ENCODE peak calls at places on chromosomes 7 and 10, in six cellular contexts. One of them, this sample, is unnamed.

GRCh38 chr10:117443677-117444022 is 68.4 kb upstream of the PDZD8 start:
- DNase-seq in NCI-H510A treated with DMSO at 0.1 percent for 48 hours: no peak
- DNase-seq in MM.1S: no peak
- DNase-seq in T-helper 17 cell: no peak
- DNase-seq in GF-D8: no peak
- DNase-seq in AG04449: no peak
- DNase-seq in this sample: no peak

GRCh38 chr10:48735836-48736390 is 51.2 kb downstream of the WDFY4 start:
- DNase-seq in MM.1S: no peak
- DNase-seq in NCI-H510A treated with DMSO at 0.1 percent for 48 hours: no peak
- DNase-seq in GF-D8: no peak
- DNase-seq in T-helper 17 cell: no peak
- DNase-seq in AG04449: no peak
- DNase-seq in this sample: no peak

GRCh38 chr7:129434846-129435318 is 650 bp downstream of the STRIP2 start:
- DNase-seq in AG04449: no peak
- DNase-seq in GF-D8: no peak
- DNase-seq in NCI-H510A treated with DMSO at 0.1 percent for 48 hours: no peak
- DNase-seq in MM.1S: no peak
- DNase-seq in T-helper 17 cell: no peak
- DNase-seq in this sample: peak; percentile 71

GRCh38 chr10:84348860-84349259 is 20.5 kb downstream of the CCSER2 start:
- DNase-seq in T-helper 17 cell: no peak
- DNase-seq in GF-D8: no peak
- DNase-seq in NCI-H510A treated with DMSO at 0.1 percent for 48 hours: no peak
- DNase-seq in MM.1S: no peak
- DNase-seq in AG04449: no peak
- DNase-seq in this sample: no peak

GRCh38 chr7:100603697-100604077 is 1.5 kb downstream of the PCOLCE start:
- DNase-seq in AG04449: no peak
- DNase-seq in T-helper 17 cell: no peak
- DNase-seq in NCI-H510A treated with DMSO at 0.1 percent for 48 hours: no peak
- DNase-seq in MM.1S: no peak
- DNase-seq in GF-D8: no peak
- DNase-seq in this sample: peak; percentile 73

GRCh38 chr10:127047878-127048238 is 142.6 kb downstream of the DOCK1 start:
- DNase-seq in NCI-H510A treated with DMSO at 0.1 percent for 48 hours: no peak
- DNase-seq in AG04449: no peak
- DNase-seq in T-helper 17 cell: no peak
- DNase-seq in GF-D8: no peak
- DNase-seq in MM.1S: no peak
- DNase-seq in this sample: no peak

GRCh38 chr7:5519515-5519928 is 95.9 kb upstream of the TNRC18 start:
- DNase-seq in GF-D8: no peak
- DNase-seq in MM.1S: no peak
- DNase-seq in NCI-H510A treated with DMSO at 0.1 percent for 48 hours: no peak
- DNase-seq in T-helper 17 cell: no peak
- DNase-seq in AG04449: no peak
- DNase-seq in this sample: peak; percentile 58

GRCh38 chr10:88873757-88874156 is 6.3 kb upstream of the STAMBPL1 start:
- DNase-seq in T-helper 17 cell: no peak
- DNase-seq in MM.1S: no peak
- DNase-seq in AG04449: no peak
- DNase-seq in GF-D8: no peak
- DNase-seq in NCI-H510A treated with DMSO at 0.1 percent for 48 hours: no peak
- DNase-seq in this sample: no peak

GRCh38 chr10:19704544-19704943 is 111.7 kb upstream of the PLXDC2 start:
- DNase-seq in MM.1S: no peak
- DNase-seq in T-helper 17 cell: no peak
- DNase-seq in AG04449: no peak
- DNase-seq in GF-D8: no peak
- DNase-seq in NCI-H510A treated with DMSO at 0.1 percent for 48 hours: no peak
- DNase-seq in this sample: no peak

GRCh38 chr7:44415047-44415446 is 75.4 kb downstream of the NUDCD3 start:
- DNase-seq in T-helper 17 cell: no peak
- DNase-seq in MM.1S: no peak
- DNase-seq in GF-D8: no peak
- DNase-seq in NCI-H510A treated with DMSO at 0.1 percent for 48 hours: no peak
- DNase-seq in AG04449: no peak
- DNase-seq in this sample: no peak

GRCh38 chr7:82274681-82275080 is 168.9 kb downstream of the CACNA2D1 start:
- DNase-seq in T-helper 17 cell: no peak
- DNase-seq in NCI-H510A treated with DMSO at 0.1 percent for 48 hours: no peak
- DNase-seq in MM.1S: no peak
- DNase-seq in AG04449: no peak
- DNase-seq in GF-D8: no peak
- DNase-seq in this sample: no peak

GRCh38 chr7:143405671-143406352 is 2.8 kb downstream of the EPHA1 start:
- DNase-seq in MM.1S: no peak
- DNase-seq in GF-D8: no peak
- DNase-seq in NCI-H510A treated with DMSO at 0.1 percent for 48 hours: no peak
- DNase-seq in T-helper 17 cell: no peak
- DNase-seq in AG04449: no peak
- DNase-seq in this sample: peak; percentile 69

GRCh38 chr10:27450225-27450624 is 53.9 kb upstream of the RAB18 start:
- DNase-seq in GF-D8: peak; percentile 41
- DNase-seq in NCI-H510A treated with DMSO at 0.1 percent for 48 hours: no peak
- DNase-seq in MM.1S: no peak
- DNase-seq in AG04449: no peak
- DNase-seq in T-helper 17 cell: no peak
- DNase-seq in this sample: no peak

GRCh38 chr7:1848911-1849311 is 178.8 kb downstream of the ELFN1 start:
- DNase-seq in GF-D8: no peak
- DNase-seq in NCI-H510A treated with DMSO at 0.1 percent for 48 hours: no peak
- DNase-seq in MM.1S: no peak
- DNase-seq in T-helper 17 cell: no peak
- DNase-seq in AG04449: no peak
- DNase-seq in this sample: no peak

GRCh38 chr7:150322114-150322832 is 882 bp upstream of the LRRC61 start:
- DNase-seq in GF-D8: peak; percentile 83
- DNase-seq in T-helper 17 cell: no peak
- DNase-seq in NCI-H510A treated with DMSO at 0.1 percent for 48 hours: peak; percentile 3
- DNase-seq in MM.1S: peak; percentile 40
- DNase-seq in AG04449: no peak
- DNase-seq in this sample: no peak

GRCh38 chr10:101834341-101834740 is 9.3 kb downstream of the KCNIP2 start:
- DNase-seq in T-helper 17 cell: no peak
- DNase-seq in NCI-H510A treated with DMSO at 0.1 percent for 48 hours: no peak
- DNase-seq in GF-D8: peak; percentile 47
- DNase-seq in MM.1S: no peak
- DNase-seq in AG04449: no peak
- DNase-seq in this sample: no peak

This sample was measured in ELF-1.